ENCODE peak calls at places on chromosomes 1 and 21, in six cellular contexts. Y is H1, I is SK-N-SH, D is HCT116, E is HepG2, K is K562. J is an unnamed sample.

GRCh38 chr1:169586395-169587255 is at the start of gene F5:
- DNase-seq in Y (peak), I (peak), D (peak), E (peak), K (peak), J (peak)

GRCh38 chr1:43288058-43288784 is 2.8 kb upstream of the C1orf210 start:
- DNase-seq in Y (no peak), I (peak), D (no peak), E (no peak), K (no peak), J (no peak)

GRCh38 chr1:2525524-2525895 is 886 bp downstream of the PANK4 start:
- DNase-seq in Y (no peak), I (peak), D (no peak), E (no peak), K (no peak), J (no peak)

GRCh38 chr1:33061827-33062226 is 19.1 kb upstream of the AZIN2 start:
- DNase-seq in Y (no peak), I (no peak), D (no peak), E (no peak), K (no peak), J (no peak)

GRCh38 chr1:230427981-230428380 is 1.8 kb upstream of the PGBD5 start:
- DNase-seq in Y (peak), I (no peak), D (no peak), E (no peak), K (no peak), J (peak)

GRCh38 chr1:228935198-228935663 is 200.0 kb downstream of the RHOU start:
- DNase-seq in Y (no peak), I (no peak), D (no peak), E (peak), K (no peak), J (no peak)

GRCh38 chr1:77282187-77282865 is 507 bp downstream of the AK5 start:
- DNase-seq in Y (no peak), I (no peak), D (no peak), E (no peak), K (no peak), J (peak)

GRCh38 chr1:200890818-200891773 is 3.6 kb upstream of the INAVA start:
- DNase-seq in Y (no peak), I (peak), D (peak), E (peak), K (no peak), J (peak)

GRCh38 chr1:234265861-234266260 is 107.4 kb upstream of the COA6 start:
- DNase-seq in Y (no peak), I (no peak), D (no peak), E (peak), K (no peak), J (no peak)

GRCh38 chr1:100552922-100553321 is 15.0 kb downstream of the GPR88 start:
- DNase-seq in Y (no peak), I (no peak), D (no peak), E (no peak), K (no peak), J (no peak)

GRCh38 chr1:109807398-109807795 is 43.7 kb upstream of the EPS8L3 start:
- DNase-seq in Y (no peak), I (no peak), D (no peak), E (no peak), K (no peak), J (no peak)

GRCh38 chr1:88877382-88877825 is 14.0 kb downstream of the GTF2B start:
- DNase-seq in Y (no peak), I (peak), D (peak), E (peak), K (peak), J (no peak)

GRCh38 chr21:32311621-32312020 is 13.0 kb downstream of the MRAP start:
- DNase-seq in Y (no peak), I (no peak), D (no peak), E (no peak), K (no peak), J (no peak)

GRCh38 chr21:37445228-37445627 is 78.7 kb downstream of the DYRK1A start:
- DNase-seq in Y (no peak), I (no peak), D (no peak), E (no peak), K (no peak), J (no peak)

GRCh38 chr1:208080396-208081276 is 163.5 kb downstream of the PLXNA2 start:
- DNase-seq in Y (no peak), I (no peak), D (no peak), E (no peak), K (no peak), J (no peak)

GRCh38 chr1:164774819-164775654 is 216.1 kb downstream of the PBX1 start:
- DNase-seq in Y (no peak), I (peak), D (no peak), E (no peak), K (peak), J (no peak)

GRCh38 chr1:239308701-239309333 is 77.6 kb upstream of the CHRM3 start:
- DNase-seq in Y (peak), I (peak), D (no peak), E (no peak), K (no peak), J (peak)

GRCh38 chr1:214857716-214858115 is 224.8 kb upstream of the KCNK2 start:
- DNase-seq in Y (no peak), I (no peak), D (no peak), E (no peak), K (no peak), J (no peak)

GRCh38 chr1:61052393-61053280 is 29.7 kb upstream of the NFIA start:
- DNase-seq in Y (no peak), I (no peak), D (no peak), E (no peak), K (peak), J (no peak)

GRCh38 chr1:78375996-78376395 is 114.8 kb upstream of the PTGFR start:
- DNase-seq in Y (no peak), I (no peak), D (no peak), E (no peak), K (no peak), J (no peak)

GRCh38 chr21:19109694-19110093 is 706.1 kb upstream of the TMPRSS15 start:
- DNase-seq in Y (no peak), I (no peak), D (no peak), E (no peak), K (no peak), J (no peak)

GRCh38 chr1:23585321-23586022 is 26.2 kb upstream of the ID3 start:
- DNase-seq in Y (no peak), I (no peak), D (no peak), E (no peak), K (no peak), J (no peak)

GRCh38 chr1:219567341-219567947 is 45.5 kb downstream of the ZC3H11B start:
- DNase-seq in Y (no peak), I (peak), D (peak), E (peak), K (no peak), J (no peak)

GRCh38 chr1:96002969-96003964 is 718.3 kb upstream of the PTBP2 start:
- DNase-seq in Y (peak), I (no peak), D (no peak), E (no peak), K (no peak), J (peak)

GRCh38 chr1:55015731-55016620 is 17.2 kb downstream of the BSND start:
- DNase-seq in Y (no peak), I (no peak), D (no peak), E (no peak), K (no peak), J (no peak)

GRCh38 chr1:228378453-228379164 is 28.0 kb downstream of the TRIM11 start:
- DNase-seq in Y (peak), I (peak), D (peak), E (no peak), K (peak), J (peak)

GRCh38 chr1:94980049-94980908 is 53.4 kb upstream of the CNN3 start:
- DNase-seq in Y (no peak), I (peak), D (no peak), E (no peak), K (no peak), J (no peak)

GRCh38 chr1:3348196-3348865 is 106.1 kb upstream of the ARHGEF16 start:
- DNase-seq in Y (no peak), I (no peak), D (no peak), E (no peak), K (no peak), J (no peak)

GRCh38 chr1:58583496-58583895 is 6.4 kb upstream of the TACSTD2 start:
- DNase-seq in Y (no peak), I (no peak), D (no peak), E (no peak), K (no peak), J (no peak)

GRCh38 chr1:30650959-30651320 is 72.4 kb downstream of the MATN1 start:
- DNase-seq in Y (no peak), I (peak), D (no peak), E (no peak), K (no peak), J (no peak)

GRCh38 chr1:178581351-178581951 is 68.5 kb downstream of the TEX35 start:
- DNase-seq in Y (peak), I (no peak), D (no peak), E (no peak), K (no peak), J (peak)

GRCh38 chr1:1120866-1121563 is 5.1 kb upstream of the C1orf159 start:
- DNase-seq in Y (no peak), I (peak), D (no peak), E (no peak), K (no peak), J (no peak)

GRCh38 chr1:75134939-75135828 is 996 bp downstream of the LHX8 start:
- DNase-seq in Y (no peak), I (peak), D (no peak), E (no peak), K (no peak), J (no peak)

GRCh38 chr1:9245230-9245619 is 10.7 kb downstream of the H6PD start:
- DNase-seq in Y (no peak), I (no peak), D (no peak), E (no peak), K (no peak), J (no peak)

GRCh38 chr1:230224101-230224927 is 157.3 kb downstream of the GALNT2 start:
- DNase-seq in Y (no peak), I (no peak), D (no peak), E (no peak), K (no peak), J (no peak)

GRCh38 chr1:47578026-47578861 is 140.4 kb downstream of the FOXD2 start:
- DNase-seq in Y (no peak), I (peak), D (no peak), E (no peak), K (no peak), J (no peak)

DNA sequence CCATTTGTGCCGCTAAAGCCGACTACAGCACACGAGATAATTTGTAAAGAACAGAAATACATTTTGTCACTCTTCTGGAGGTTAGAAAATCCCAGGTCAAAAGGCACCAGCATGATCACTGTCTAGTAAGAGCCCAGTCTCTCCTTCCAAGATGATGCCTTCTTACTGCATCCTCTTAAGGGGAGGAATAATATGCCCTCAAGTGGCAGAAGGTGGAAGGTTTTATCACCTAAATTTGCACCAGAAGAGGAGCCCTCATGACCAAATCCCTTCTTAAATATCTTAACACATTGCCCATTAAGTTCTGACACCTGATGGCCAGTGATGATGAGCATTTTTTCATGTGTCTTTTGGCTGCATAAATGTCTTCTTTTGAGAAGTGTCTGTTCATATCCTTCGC is 326.7 kb upstream of the RGS18 start:
- DNase-seq in Y (no peak), I (no peak), D (peak), E (no peak), K (peak), J (peak)
- TF ChIP-seq YY1 in Y (no peak), I (no peak), D (no peak), E (no peak), K (no peak), J (no peak)

DNA sequence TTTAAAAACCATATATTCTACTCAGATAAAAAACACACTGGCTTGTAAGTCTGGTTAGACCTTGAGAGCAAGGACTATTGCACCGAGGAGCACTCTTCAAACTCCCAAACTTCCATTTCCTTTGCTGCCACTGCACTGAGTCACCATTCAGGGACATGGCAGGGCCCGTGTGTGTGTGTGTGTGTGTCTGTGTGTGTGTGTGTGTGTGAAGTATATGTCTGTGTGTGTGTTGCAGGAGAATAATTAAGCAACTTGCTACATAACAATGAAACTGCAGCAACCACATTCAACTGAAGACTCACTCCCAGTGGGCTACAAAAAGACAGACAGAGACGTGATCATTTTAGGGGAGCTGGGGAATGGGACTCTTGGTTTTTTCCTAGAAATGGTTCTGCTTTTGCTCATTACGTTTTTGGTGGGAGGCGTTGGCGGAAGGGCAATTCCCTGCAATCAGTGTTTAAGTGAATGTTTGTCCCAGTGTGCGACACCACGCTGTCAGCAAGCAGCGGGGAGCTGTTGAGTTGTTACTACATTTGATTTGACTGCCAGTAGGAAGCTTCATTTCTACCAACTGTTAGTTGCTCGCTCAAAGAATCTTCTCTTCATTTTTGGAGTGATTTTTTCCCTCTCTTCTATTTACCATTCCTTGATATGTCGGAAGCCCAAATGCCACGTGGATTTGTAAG is 36.2 kb downstream of the ESRRG start:
- DNase-seq in Y (no peak), I (no peak), D (no peak), E (no peak), K (no peak), J (no peak)
- TF ChIP-seq YY1 in Y (peak), I (no peak), D (no peak), E (no peak), K (no peak), J (no peak)

GRCh38 chr1:156914440-156914856 is 6.0 kb upstream of the LRRC71 start:
- DNase-seq in Y (no peak), I (no peak), D (no peak), E (no peak), K (peak), J (no peak)
- TF ChIP-seq YY1 in Y (no peak), I (no peak), D (no peak), E (no peak), K (peak), J (no peak)

GRCh38 chr1:202462342-202463076 is 114.0 kb downstream of the PPP1R12B start:
- DNase-seq in Y (no peak), I (no peak), D (no peak), E (no peak), K (peak), J (no peak)
- TF ChIP-seq YY1 in Y (no peak), I (no peak), D (no peak), E (no peak), K (no peak), J (no peak)

DNA sequence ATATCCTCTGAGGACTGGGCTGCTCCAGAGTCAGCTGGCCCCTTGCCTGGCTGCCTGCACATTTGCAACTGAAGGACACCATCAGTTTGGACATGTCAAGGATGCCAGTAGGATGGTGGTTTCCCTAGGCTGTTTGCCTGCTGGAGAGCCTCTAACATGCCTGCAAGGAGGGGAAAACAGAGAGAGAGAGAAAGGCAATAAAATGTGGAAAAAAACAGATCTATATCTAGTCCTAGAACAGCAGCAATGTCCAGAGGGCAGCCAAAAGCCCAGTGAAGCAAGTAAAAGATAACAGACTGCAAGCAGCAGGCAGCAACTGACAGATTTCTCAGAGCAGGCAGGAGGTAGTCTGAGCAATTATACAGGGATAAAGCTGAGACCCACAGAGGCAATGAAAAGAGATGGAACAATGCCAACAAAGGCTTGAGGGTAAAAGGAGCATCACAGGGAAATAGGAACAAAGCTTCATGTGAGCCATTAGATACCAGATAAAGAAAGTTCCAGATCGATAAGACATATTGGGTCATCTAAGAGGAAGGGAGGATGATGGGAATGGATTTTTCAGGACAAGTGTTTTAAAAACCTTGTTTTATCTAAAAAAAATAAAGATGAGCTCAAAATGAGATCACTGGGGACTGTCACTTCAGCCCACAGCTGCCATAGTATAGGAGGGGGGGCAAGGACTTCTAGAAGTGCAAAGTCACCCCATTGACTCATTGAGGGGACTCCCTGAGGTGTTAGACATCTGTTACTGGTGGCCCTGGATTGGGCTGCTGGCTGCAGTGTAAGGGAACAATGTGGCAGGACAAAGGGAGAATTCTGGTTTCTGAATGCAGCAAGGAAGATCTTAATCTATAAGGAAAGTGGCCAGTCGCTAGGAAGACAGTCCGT is 38.6 kb upstream of the GADD45A start:
- DNase-seq in Y (no peak), I (peak), D (no peak), E (no peak), K (peak), J (no peak)
- TF ChIP-seq YY1 in Y (no peak), I (no peak), D (no peak), E (no peak), K (peak), J (no peak)

GRCh38 chr1:221781102-221781744 is 39.3 kb upstream of the DUSP10 start:
- DNase-seq in Y (no peak), I (no peak), D (no peak), E (no peak), K (no peak), J (no peak)
- TF ChIP-seq YY1 in Y (no peak), I (no peak), D (no peak), E (no peak), K (no peak), J (no peak)

J was measured in NT2/D1.